ENCODE peak calls at places on chromosome 17, in four cellular contexts. B is mesenchymal stem cell, X is H9, R is mesendoderm. S is an unnamed sample.

GRCh38 chr17:65495255-65496060 is 66.0 kb downstream of the AXIN2 start:
- DNase-seq in R (peak; percentile 84), B (no peak), X (peak; percentile 97), S (peak; percentile 61)

GRCh38 chr17:49752508-49752907 is 11.4 kb downstream of the FAM117A start:
- DNase-seq in X (no peak), R (no peak), B (no peak), S (no peak)

GRCh38 chr17:7982171-7982570 is 20.2 kb upstream of the GUCY2D start:
- DNase-seq in B (no peak), X (peak; percentile 12), R (no peak), S (no peak)

GRCh38 chr17:6269474-6269873 is 165.4 kb downstream of the AIPL1 start:
- DNase-seq in X (peak; percentile 69), R (peak; percentile 62), B (peak; percentile 49), S (peak; percentile 76)

GRCh38 chr17:81865733-81866439 is 5.3 kb downstream of the ARHGDIA start:
- DNase-seq in X (peak; percentile 36), R (no peak), B (peak; percentile 59), S (no peak)

GRCh38 chr17:70405492-70406220 is 236.3 kb downstream of the KCNJ2 start:
- DNase-seq in X (no peak), R (no peak), B (peak; percentile 97), S (no peak)

GRCh38 chr17:59652119-59652518 is 32.4 kb downstream of the CLTC start:
- DNase-seq in B (peak; percentile 44), R (no peak), X (no peak), S (no peak)

GRCh38 chr17:33684714-33685113 is 391.6 kb upstream of the ASIC2 start:
- DNase-seq in X (no peak), B (no peak), R (no peak), S (no peak)

GRCh38 chr17:48647103-48647963 is 21.2 kb upstream of the HOXB9 start:
- DNase-seq in B (peak; percentile 81), X (peak; percentile 87), R (peak; percentile 90), S (no peak)

GRCh38 chr17:33858682-33859081 is 396.4 kb upstream of the CCL2 start:
- DNase-seq in R (no peak), B (no peak), X (no peak), S (no peak)

GRCh38 chr17:4433515-4434031 is at the start of gene SPNS3:
- DNase-seq in B (no peak), X (no peak), R (no peak), S (no peak)

GRCh38 chr17:1865252-1866037 is 35.6 kb downstream of the RPA1 start:
- DNase-seq in X (no peak), R (peak; percentile 32), B (peak; percentile 51), S (no peak)

GRCh38 chr17:77959216-77959925 is 868 bp downstream of the TNRC6C start:
- DNase-seq in R (peak; percentile 37), B (peak; percentile 20), X (no peak), S (no peak)

GRCh38 chr17:13311301-13311700 is 290.4 kb downstream of the HS3ST3A1 start:
- DNase-seq in R (no peak), B (peak; percentile 50), X (no peak), S (no peak)

GRCh38 chr17:69390735-69391501 is 23.6 kb upstream of the MAP2K6 start:
- DNase-seq in R (no peak), B (no peak), X (no peak), S (no peak)

GRCh38 chr17:8105957-8106398 is 12.3 kb downstream of the ALOXE3 start:
- DNase-seq in R (peak; percentile 37), X (no peak), B (no peak), S (no peak)

GRCh38 chr17:13837417-13837816 is 231.9 kb upstream of the COX10 start:
- DNase-seq in X (no peak), R (no peak), B (no peak), S (no peak)

GRCh38 chr17:13346081-13346533 is 255.6 kb downstream of the HS3ST3A1 start:
- DNase-seq in X (peak; percentile 71), R (peak; percentile 37), B (peak; percentile 93), S (no peak)

GRCh38 chr17:81513669-81514484 is 1.3 kb upstream of the ACTG1 start:
- DNase-seq in B (peak; percentile 85), X (peak; percentile 83), R (peak; percentile 85), S (peak; percentile 68)

GRCh38 chr17:57256708-57257112 is 387 bp downstream of the MSI2 start:
- DNase-seq in X (no peak), B (peak; percentile 33), R (peak; percentile 50), S (no peak)

GRCh38 chr17:17445296-17445924 is 31.4 kb upstream of the MED9 start:
- DNase-seq in X (no peak), R (peak; percentile 35), B (no peak), S (no peak)

DNA sequence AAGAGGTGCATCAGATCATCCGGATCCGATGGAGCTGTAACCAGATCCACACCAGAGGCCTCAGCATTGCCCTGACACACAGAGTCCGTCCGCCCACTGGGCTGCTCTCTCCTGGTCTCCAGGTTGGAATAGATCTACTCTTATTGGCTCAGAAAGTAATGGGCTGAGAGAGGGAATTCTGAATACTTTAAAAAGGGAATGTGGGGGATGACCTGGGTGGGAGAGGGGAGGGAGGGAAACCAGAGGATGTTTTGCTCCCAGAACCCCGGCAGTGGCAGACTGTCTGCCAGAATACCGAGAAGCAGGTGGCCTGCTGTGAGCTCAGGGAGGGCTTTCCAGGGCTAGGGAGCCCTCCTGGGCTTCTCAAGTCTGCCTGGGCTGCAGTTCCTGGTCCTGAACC is 126.5 kb downstream of the ENGASE start:
- DNase-seq in R (no peak), B (no peak), X (no peak), S (no peak)
- H3K18ac ChIP-seq in R (no peak overlapping the region), B (no peak overlapping the region), X (no peak overlapping the region), S (no peak overlapping the region)

GRCh38 chr17:44465897-44466296 is 37.3 kb downstream of the GPATCH8 start:
- DNase-seq in B (no peak), R (no peak), X (no peak), S (no peak)

GRCh38 chr17:44465276-44465675 is 37.9 kb downstream of the GPATCH8 start:
- DNase-seq in B (no peak), X (no peak), R (no peak), S (no peak)

GRCh38 chr17:44469676-44470075 is 33.5 kb downstream of the GPATCH8 start:
- DNase-seq in X (no peak), R (no peak), B (no peak), S (no peak)

GRCh38 chr17:44466339-44466738 is 36.9 kb downstream of the GPATCH8 start:
- DNase-seq in B (no peak), R (no peak), X (no peak), S (no peak)

DNA sequence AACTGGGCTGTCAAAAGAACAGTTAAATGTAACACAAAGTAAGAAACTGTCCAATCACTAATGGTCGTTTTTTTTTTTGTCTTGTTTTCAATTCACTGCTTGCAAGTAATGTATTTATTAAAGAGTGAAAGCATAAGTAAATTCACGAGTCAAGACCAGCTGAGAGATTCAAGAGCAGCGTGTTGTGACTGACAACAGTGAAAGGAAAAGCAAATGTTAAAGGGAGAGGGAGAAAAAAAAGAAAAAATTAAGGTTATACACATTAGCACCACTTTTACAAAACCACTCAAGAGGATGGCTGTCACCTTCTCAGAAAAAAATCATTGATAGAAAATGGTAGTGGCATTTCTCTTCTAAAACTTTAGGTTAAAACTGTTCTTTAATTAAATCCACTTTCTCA is 36.1 kb downstream of the GPATCH8 start:
- DNase-seq in R (no peak), B (no peak), X (no peak), S (no peak)
- H3K18ac ChIP-seq in R (no peak overlapping the region), B (no peak overlapping the region), X (no peak overlapping the region), S (no peak overlapping the region)

GRCh38 chr17:16349461-16349860 is 3.8 kb downstream of the CENPV start:
- DNase-seq in X (no peak), R (no peak), B (no peak), S (no peak)
- H3K18ac ChIP-seq in X (no peak overlapping the region), R (no peak overlapping the region), B (no peak overlapping the region), S (no peak overlapping the region)

GRCh38 chr17:22469941-22470340 is 777.6 kb downstream of the KCNJ18 start:
- DNase-seq in X (no peak), B (no peak), R (no peak), S (no peak)

GRCh38 chr17:22467720-22468119 is 775.4 kb downstream of the KCNJ18 start:
- DNase-seq in R (no peak), X (no peak), B (no peak), S (no peak)

GRCh38 chr17:22469101-22469880 is 777.0 kb downstream of the KCNJ18 start:
- DNase-seq in B (no peak), R (no peak), X (no peak), S (no peak)

DNA sequence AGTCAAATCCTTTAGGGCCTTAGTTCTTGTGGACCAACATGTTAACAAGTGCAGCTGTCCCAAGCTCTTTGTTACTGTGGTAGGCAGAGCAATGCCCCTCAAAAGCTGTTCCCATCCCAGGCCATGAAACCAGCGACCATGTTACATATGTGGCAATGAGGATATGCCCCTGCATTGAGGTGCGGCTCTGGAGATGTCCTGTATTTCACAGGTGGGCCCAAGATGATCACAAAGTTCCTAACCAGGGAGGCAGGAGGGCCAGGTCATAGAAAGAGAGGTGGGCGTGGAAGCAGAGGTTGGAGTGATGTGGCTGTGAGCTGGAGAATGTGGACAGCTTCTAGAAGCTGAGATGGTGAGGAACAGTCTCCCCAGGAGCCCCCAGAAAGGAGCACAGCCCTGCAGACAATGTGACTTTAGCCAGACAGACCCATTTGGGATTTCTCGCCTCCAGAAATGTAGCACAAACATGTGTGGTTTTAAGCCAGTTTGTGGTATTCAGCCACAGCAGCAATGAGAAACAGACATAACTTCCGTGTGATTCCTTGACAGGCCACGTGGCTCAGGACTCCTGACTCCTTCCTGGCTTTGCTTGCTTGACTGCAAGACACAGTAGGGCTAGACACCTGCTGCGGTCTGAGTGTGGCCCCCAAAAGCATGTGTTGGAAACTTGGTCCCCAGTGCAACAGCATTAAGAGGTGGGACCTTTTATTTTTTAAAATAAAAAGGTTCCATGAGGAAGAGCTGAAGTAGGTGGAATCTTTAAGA is 778.3 kb downstream of the KCNJ18 start:
- DNase-seq in R (no peak), B (no peak), X (no peak), S (no peak)
- H3K18ac ChIP-seq in R (no peak overlapping the region), B (no peak overlapping the region), X (no peak overlapping the region), S (no peak overlapping the region)

GRCh38 chr17:9974460-9975381 is 69.7 kb upstream of the RCVRN start:
- DNase-seq in R (no peak), X (no peak), B (no peak), S (no peak)

GRCh38 chr17:9968881-9969280 is 63.8 kb upstream of the RCVRN start:
- DNase-seq in B (peak; percentile 82), R (peak; percentile 54), X (no peak), S (no peak)

GRCh38 chr17:9973689-9974459 is 68.8 kb upstream of the RCVRN start:
- DNase-seq in B (peak; percentile 24), X (no peak), R (no peak), S (no peak)

GRCh38 chr17:9971991-9972390 is 66.9 kb upstream of the RCVRN start:
- DNase-seq in B (peak; percentile 58), R (peak; percentile 43), X (no peak), S (no peak)

GRCh38 chr17:9969301-9969935 is 64.3 kb upstream of the RCVRN start:
- DNase-seq in B (no peak), R (no peak), X (no peak), S (no peak)
- H3K18ac ChIP-seq in B (no peak overlapping the region), R (no peak overlapping the region), X (no peak overlapping the region), S (peak overlapping the region; percentile 3)